ENCODE peak calls at places on chromosomes 16 and 17, in six cellular contexts. T is H54; B is stimulated activated CD8-positive, alpha-beta memory T cell treated with anti-CD3 and anti-CD28 coated beads, Interleukin-12 subunit alpha, Interleukin-12 subunit beta, amount 100 ng/mL, for 4 hours; Z is activated naive CD8-positive, alpha-beta T cell treated with anti-CD3 and anti-CD28 coated beads, Interleukin-2, amount 50 U/mL, for 24 hours; X is tibial nerve; D is activated CD8-positive, alpha-beta memory T cell treated with anti-CD3 and anti-CD28 coated beads for 1 hour. R is an unnamed sample.

GRCh38 chr17:1830288-1830687 is 483 bp downstream of the RPA1 start:
- DNase-seq in T (peak; percentile 23), B (no peak), Z (no peak), X (no peak), D (no peak), R (no peak)

GRCh38 chr16:976389-976931 is 5.1 kb upstream of the SOX8 start:
- DNase-seq in T (no peak), B (no peak), Z (no peak), X (no peak), D (no peak), R (no peak)

GRCh38 chr16:74606521-74607309 is at the start of gene GLG1:
- DNase-seq in T (peak; percentile 72), B (peak; percentile 87), Z (peak; percentile 94), X (peak; percentile 83), D (peak; percentile 69), R (peak; percentile 98)

GRCh38 chr16:86052926-86053325 is 154.0 kb downstream of the IRF8 start:
- DNase-seq in T (no peak), B (no peak), Z (no peak), X (no peak), D (no peak), R (peak; percentile 57)

GRCh38 chr17:29573871-29574731 is 5.6 kb downstream of the TP53I13 start:
- DNase-seq in T (no peak), B (no peak), Z (no peak), X (peak; percentile 10), D (no peak), R (peak; percentile 75)

GRCh38 chr17:45345246-45345553 is 28.4 kb upstream of the MAP3K14 start:
- DNase-seq in T (no peak), B (no peak), Z (no peak), X (no peak), D (no peak), R (peak; percentile 26)

GRCh38 chr17:36602924-36603384 is 1.6 kb downstream of the MRM1 start:
- DNase-seq in T (peak; percentile 44), B (peak; percentile 44), Z (peak; percentile 70), X (peak; percentile 28), D (no peak), R (peak; percentile 25)

GRCh38 chr17:34519286-34519685 is 60.1 kb upstream of the TMEM132E start:
- DNase-seq in T (no peak), B (no peak), Z (peak; percentile 40), X (no peak), D (no peak), R (no peak)

GRCh38 chr17:64459284-64459747 is 10.4 kb downstream of the MILR1 start:
- DNase-seq in T (peak; percentile 63), B (no peak), Z (no peak), X (no peak), D (no peak), R (no peak)

GRCh38 chr16:71441348-71441781 is 489 bp downstream of the TLE7 start:
- DNase-seq in T (no peak), B (no peak), Z (peak; percentile 54), X (no peak), D (no peak), R (peak; percentile 71)

GRCh38 chr16:50847166-50847565 is 105.3 kb downstream of the CYLD start:
- DNase-seq in T (no peak), B (no peak), Z (no peak), X (no peak), D (no peak), R (no peak)

GRCh38 chr17:34235389-34236028 is 19.6 kb upstream of the CCL2 start:
- DNase-seq in T (no peak), B (no peak), Z (no peak), X (peak; percentile 61), D (no peak), R (peak; percentile 88)

GRCh38 chr16:89320717-89321501 is 103.4 kb downstream of the ZNF778 start:
- DNase-seq in T (peak; percentile 47), B (no peak), Z (no peak), X (no peak), D (no peak), R (no peak)

GRCh38 chr16:66576306-66576705 is 3.0 kb upstream of the CMTM2 start:
- DNase-seq in T (no peak), B (no peak), Z (no peak), X (no peak), D (no peak), R (no peak)

GRCh38 chr16:58556678-58557077 is 41.4 kb downstream of the SETD6 start:
- DNase-seq in T (no peak), B (no peak), Z (no peak), X (no peak), D (no peak), R (no peak)

GRCh38 chr16:1781758-1782407 is 488 bp downstream of the SPSB3 start:
- DNase-seq in T (peak; percentile 51), B (no peak), Z (peak; percentile 39), X (no peak), D (no peak), R (no peak)

GRCh38 chr17:5508855-5509254 is 22.5 kb downstream of the MIS12 start:
- DNase-seq in T (no peak), B (no peak), Z (no peak), X (no peak), D (no peak), R (no peak)

GRCh38 chr16:70438325-70438982 is 446 bp downstream of the ST3GAL2 start:
- DNase-seq in T (no peak), B (no peak), Z (no peak), X (no peak), D (no peak), R (no peak)

GRCh38 chr17:9402590-9403199 is 172.9 kb downstream of the STX8 start:
- DNase-seq in T (no peak), B (no peak), Z (peak; percentile 38), X (no peak), D (no peak), R (no peak)

GRCh38 chr17:3666516-3666915 is 1.9 kb downstream of the TAX1BP3 start:
- DNase-seq in T (no peak), B (no peak), Z (no peak), X (no peak), D (no peak), R (no peak)

GRCh38 chr16:71648921-71649320 is 22.9 kb downstream of the MARVELD3 start:
- DNase-seq in T (no peak), B (no peak), Z (no peak), X (no peak), D (no peak), R (no peak)

GRCh38 chr17:82052638-82053059 is 951 bp downstream of the GPS1 start:
- DNase-seq in T (no peak), B (no peak), Z (no peak), X (no peak), D (no peak), R (no peak)

GRCh38 chr16:50547340-50547865 is 793 bp upstream of the NKD1 start:
- DNase-seq in T (no peak), B (peak; percentile 69), Z (peak; percentile 65), X (no peak), D (peak; percentile 83), R (no peak)

GRCh38 chr17:64216385-64217248 is 46.4 kb downstream of the TEX2 start:
- DNase-seq in T (no peak), B (no peak), Z (no peak), X (no peak), D (no peak), R (no peak)

GRCh38 chr17:1473841-1474240 is 17.8 kb upstream of the CRK start:
- DNase-seq in T (no peak), B (no peak), Z (no peak), X (no peak), D (no peak), R (no peak)

GRCh38 chr17:66636111-66636510 is 198.8 kb upstream of the CACNG5 start:
- DNase-seq in T (peak; percentile 51), B (no peak), Z (no peak), X (no peak), D (no peak), R (no peak)

GRCh38 chr17:17051380-17051779 is 9.1 kb downstream of the MPRIP start:
- DNase-seq in T (no peak), B (no peak), Z (no peak), X (no peak), D (no peak), R (no peak)

GRCh38 chr17:57221366-57222350 is 34.7 kb upstream of the MSI2 start:
- DNase-seq in T (no peak), B (no peak), Z (no peak), X (no peak), D (no peak), R (no peak)

GRCh38 chr17:82246365-82247174 is 17.7 kb downstream of the SLC16A3 start:
- DNase-seq in T (peak; percentile 93), B (no peak), Z (no peak), X (no peak), D (no peak), R (peak; percentile 93)

GRCh38 chr17:60641810-60642220 is 35.8 kb upstream of the BCAS3 start:
- DNase-seq in T (peak; percentile 82), B (no peak), Z (peak; percentile 34), X (no peak), D (no peak), R (no peak)

R was measured in posterior vena cava.